ENCODE peak calls at places on chromosomes 1 and 21, in five cellular contexts. I is AG10803, P is type B pancreatic cell, O is cardiac muscle cell, L is fibroblast of lung. Y is an unnamed sample.

GRCh38 chr1:167690053-167690452 is 31.7 kb upstream of the MPZL1 start:
- DNase-seq in I (no peak), O (no peak), P (no peak), L (no peak), Y (no peak)

GRCh38 chr1:17438176-17438976 is 1.1 kb downstream of the RCC2 start:
- DNase-seq in I (peak; percentile 52), P (peak; percentile 78), O (peak; percentile 77), L (peak; percentile 40), Y (peak; percentile 19)

GRCh38 chr1:116495534-116495933 is 75.3 kb downstream of the CD58 start:
- DNase-seq in O (no peak), L (no peak), P (no peak), I (peak; percentile 39), Y (no peak)

GRCh38 chr1:199687321-199687720 is 340.2 kb upstream of the NR5A2 start:
- DNase-seq in L (peak; percentile 16), O (no peak), P (no peak), I (peak; percentile 31), Y (peak; percentile 13)

GRCh38 chr1:32307313-32307712 is 15.4 kb downstream of the HDAC1 start:
- DNase-seq in P (no peak), O (no peak), L (no peak), I (peak; percentile 37), Y (no peak)

GRCh38 chr1:91891486-91891885 is 5.5 kb upstream of the TGFBR3 start:
- DNase-seq in I (peak; percentile 92), O (no peak), L (peak; percentile 97), P (no peak), Y (peak; percentile 57)

GRCh38 chr1:170510163-170510562 is 21.8 kb upstream of the GORAB start:
- DNase-seq in L (no peak), O (no peak), I (no peak), P (no peak), Y (no peak)

GRCh38 chr1:155003766-155004351 is 1.3 kb downstream of the ZBTB7B start:
- DNase-seq in O (peak; percentile 47), L (peak; percentile 61), P (no peak), I (peak; percentile 53), Y (peak; percentile 33)

GRCh38 chr1:234960722-234961467 is 167.7 kb downstream of the TOMM20 start:
- DNase-seq in O (no peak), I (peak; percentile 44), L (no peak), P (peak; percentile 66), Y (no peak)

GRCh38 chr21:23887709-23888303 is 1719.5 kb downstream of the MRPL39 start:
- DNase-seq in P (no peak), L (no peak), I (no peak), O (no peak), Y (no peak)

GRCh38 chr1:43441166-43441893 is 12.4 kb downstream of the HYI start:
- DNase-seq in L (no peak), I (no peak), P (no peak), O (no peak), Y (no peak)

GRCh38 chr1:51753969-51754368 is 124.6 kb downstream of the NRDC start:
- DNase-seq in O (no peak), I (no peak), P (no peak), L (no peak), Y (no peak)

GRCh38 chr1:85550784-85551516 is 29.6 kb upstream of the CCN1 start:
- DNase-seq in L (peak; percentile 77), P (no peak), I (peak; percentile 62), O (no peak), Y (peak; percentile 71)

GRCh38 chr21:44931501-44932365 is 8.1 kb upstream of the SLX9 start:
- DNase-seq in I (no peak), O (no peak), L (no peak), P (no peak), Y (no peak)

GRCh38 chr1:116666747-116667576 is 571 bp downstream of the IGSF3 start:
- DNase-seq in L (no peak), P (no peak), O (no peak), I (no peak), Y (no peak)

GRCh38 chr1:12244078-12244477 is 14.2 kb downstream of the VPS13D start:
- DNase-seq in L (peak; percentile 24), P (no peak), O (peak; percentile 5), I (no peak), Y (no peak)

GRCh38 chr1:196400478-196401453 is 207.5 kb downstream of the KCNT2 start:
- DNase-seq in L (peak; percentile 93), O (no peak), P (no peak), I (peak; percentile 84), Y (peak; percentile 77)

GRCh38 chr1:76038306-76039004 is 36.1 kb upstream of the ST6GALNAC3 start:
- DNase-seq in O (no peak), I (peak; percentile 6), P (no peak), L (no peak), Y (peak; percentile 15)

GRCh38 chr1:160411963-160412362 is 11.6 kb downstream of the VANGL2 start:
- DNase-seq in I (no peak), P (no peak), O (no peak), L (no peak), Y (no peak)

GRCh38 chr21:45150630-45151265 is 76.4 kb downstream of the ADARB1 start:
- DNase-seq in O (no peak), L (no peak), I (no peak), P (no peak), Y (no peak)

GRCh38 chr1:109256971-109257681 is 7.8 kb downstream of the CELSR2 start:
- DNase-seq in I (no peak), O (no peak), P (no peak), L (no peak), Y (peak; percentile 68)

DNA sequence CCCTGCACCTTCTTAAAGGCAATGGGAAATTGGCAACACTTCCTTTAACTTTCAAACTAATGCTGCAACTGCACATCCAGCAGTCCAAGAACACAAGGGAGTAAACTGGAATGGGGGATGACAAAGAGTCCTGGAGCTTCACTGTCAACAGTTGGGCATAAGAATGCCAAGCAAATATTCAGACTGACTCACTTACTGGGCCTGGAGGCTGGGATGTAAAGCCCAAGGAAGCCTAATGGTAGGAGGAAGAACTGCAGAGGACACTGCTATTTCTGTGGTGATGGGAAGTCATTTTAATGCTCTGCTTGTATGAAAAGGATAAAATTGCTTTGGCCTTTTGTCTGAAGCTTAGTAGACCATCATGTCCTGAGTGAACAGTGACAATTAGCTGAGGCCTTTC is 15.7 kb upstream of the DMRTA2 start:
- DNase-seq in L (no peak), O (no peak), P (no peak), I (peak; percentile 20), Y (peak; percentile 43)
- TF ChIP-seq CTCF in L (no peak), O (no peak), P (no peak), I (peak; percentile 7), Y (peak; percentile 64)

DNA sequence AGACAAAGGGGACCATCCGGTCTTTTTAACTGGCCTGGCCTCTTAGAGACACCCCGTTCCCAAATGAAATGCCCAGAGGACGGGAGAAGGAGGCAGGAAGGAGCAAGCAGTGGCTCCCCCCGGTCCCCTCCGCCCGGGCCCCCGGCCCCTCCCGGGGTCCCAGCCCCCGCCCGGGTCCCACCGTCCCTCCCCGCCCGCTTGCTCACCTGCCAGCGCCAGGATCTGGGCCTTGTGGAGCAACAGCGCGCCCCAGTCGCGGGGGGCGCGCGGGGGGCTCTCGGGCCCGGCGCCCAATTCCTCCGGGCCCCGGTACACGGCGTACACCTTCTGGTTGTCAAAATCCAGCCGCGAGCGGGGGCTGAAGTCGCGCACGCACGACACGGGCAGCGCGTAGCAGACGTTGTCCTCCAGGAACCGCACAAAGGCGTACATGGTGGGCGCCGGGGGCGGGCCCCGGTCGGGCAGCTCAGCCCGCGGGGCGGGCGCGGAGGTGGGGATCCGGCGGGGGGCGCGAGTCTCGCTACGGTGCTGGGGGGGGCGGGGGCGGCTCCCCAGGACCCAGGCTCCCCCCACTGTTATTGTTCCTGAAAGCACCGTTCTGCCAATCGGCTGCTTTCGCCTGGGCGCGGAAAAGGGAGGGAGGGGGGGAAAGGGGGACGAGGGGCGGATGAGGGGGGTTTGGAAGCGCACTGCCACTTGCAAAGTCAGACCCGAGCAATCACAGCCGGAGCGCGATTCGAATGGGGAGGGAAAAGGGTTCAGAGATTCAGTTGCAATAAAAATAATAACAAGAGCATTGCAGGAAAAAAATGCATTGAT is at the start of gene BEND5:
- DNase-seq in O (peak; percentile 82), I (no peak), L (peak; percentile 65), P (peak; percentile 71), Y (no peak)
- TF ChIP-seq CTCF in O (no peak), I (no peak), L (no peak), P (no peak), Y (no peak)

GRCh38 chr21:34517491-34518245 is 5.7 kb upstream of the KCNE1 start:
- DNase-seq in O (peak; percentile 34), L (no peak), I (no peak), P (no peak), Y (no peak)
- TF ChIP-seq CTCF in O (peak; percentile 19), L (no peak), I (peak; percentile 25), P (peak; percentile 40), Y (peak; percentile 58)

GRCh38 chr21:42539342-42539741 is 25.7 kb downstream of the SLC37A1 start:
- DNase-seq in O (no peak), I (no peak), P (no peak), L (no peak), Y (no peak)

GRCh38 chr21:42538479-42539275 is 25.0 kb downstream of the SLC37A1 start:
- DNase-seq in P (no peak), O (no peak), L (no peak), I (no peak), Y (no peak)

GRCh38 chr21:42541174-42541573 is 27.5 kb downstream of the SLC37A1 start:
- DNase-seq in P (no peak), I (no peak), L (no peak), O (no peak), Y (no peak)

GRCh38 chr21:42540396-42540795 is 26.7 kb downstream of the SLC37A1 start:
- DNase-seq in I (no peak), L (no peak), P (no peak), O (no peak), Y (no peak)

GRCh38 chr21:42539931-42540343 is 26.3 kb downstream of the SLC37A1 start:
- DNase-seq in L (no peak), O (peak; percentile 38), P (no peak), I (no peak), Y (no peak)
- TF ChIP-seq CTCF in L (no peak), O (peak; percentile 12), P (peak; percentile 51), I (no peak), Y (peak; percentile 44)